ENCODE peak calls at places on chromosomes 16 and 17, in eight cellular contexts. Y, D, J, R, C, T, K and F are unnamed samples.

GRCh38 chr16:2212362-2213324 is 2.0 kb upstream of the BRICD5 start:
- DNase-seq in R (peak; percentile 46), C (peak; percentile 93), T (no peak), K (peak; percentile 80), J (peak; percentile 52), Y (peak; percentile 77), D (no peak), F (no peak)

GRCh38 chr16:17213025-17213424 is 257.7 kb downstream of the XYLT1 start:
- DNase-seq in J (no peak), T (no peak), D (no peak), C (no peak), Y (no peak), R (no peak), K (no peak), F (no peak)

GRCh38 chr17:30920683-30921543 is 832 bp upstream of the ADAP2 start:
- DNase-seq in J (no peak), D (no peak), K (no peak), R (no peak), C (no peak), T (no peak), Y (no peak), F (no peak)

GRCh38 chr17:74519951-74520553 is 11.2 kb downstream of the CD300LB start:
- DNase-seq in Y (peak; percentile 71), K (peak; percentile 50), D (no peak), J (peak; percentile 28), C (no peak), T (no peak), R (no peak), F (no peak)

GRCh38 chr17:56358651-56359050 is 205.4 kb downstream of the ANKFN1 start:
- DNase-seq in T (no peak), Y (no peak), C (no peak), R (no peak), J (no peak), D (no peak), K (no peak), F (no peak)

GRCh38 chr17:73231841-73232586 is 29.7 kb downstream of the CPSF4L start:
- DNase-seq in D (peak; percentile 91), Y (peak; percentile 97), K (peak; percentile 97), T (peak; percentile 96), J (peak; percentile 97), C (peak; percentile 98), R (peak; percentile 97), F (peak; percentile 93)

GRCh38 chr17:30380643-30381419 is 2.1 kb downstream of the CPD start:
- DNase-seq in J (no peak), R (no peak), Y (no peak), C (no peak), K (no peak), D (no peak), T (peak; percentile 15), F (no peak)

GRCh38 chr16:55711959-55712876 is 56.4 kb downstream of the SLC6A2 start:
- DNase-seq in K (peak; percentile 56), J (peak; percentile 59), T (peak; percentile 47), D (peak; percentile 44), C (peak; percentile 77), Y (peak; percentile 50), R (peak; percentile 85), F (peak; percentile 63)

GRCh38 chr17:70172449-70172848 is 3.1 kb downstream of the KCNJ2 start:
- DNase-seq in C (no peak), T (peak; percentile 40), D (no peak), K (no peak), R (no peak), J (no peak), Y (no peak), F (no peak)

GRCh38 chr17:59372138-59372751 is 40.8 kb downstream of the YPEL2 start:
- DNase-seq in J (peak; percentile 80), Y (peak; percentile 63), T (peak; percentile 93), D (peak; percentile 95), K (peak; percentile 50), R (peak; percentile 60), C (no peak), F (peak; percentile 83)

GRCh38 chr17:59105852-59106462 is 723 bp downstream of the TRIM37 start:
- DNase-seq in Y (peak; percentile 62), J (peak; percentile 57), C (peak; percentile 75), R (peak; percentile 75), K (peak; percentile 69), T (peak; percentile 53), D (peak; percentile 29), F (peak; percentile 47)

GRCh38 chr17:78327880-78328279 is 32.0 kb downstream of the SOCS3 start:
- DNase-seq in T (no peak), J (no peak), K (no peak), Y (no peak), C (no peak), R (no peak), D (no peak), F (no peak)

GRCh38 chr17:78332530-78332929 is 27.3 kb downstream of the SOCS3 start:
- DNase-seq in C (no peak), Y (no peak), R (no peak), J (no peak), K (no peak), T (no peak), D (no peak), F (no peak)

GRCh38 chr17:78332991-78333390 is 26.9 kb downstream of the SOCS3 start:
- DNase-seq in K (no peak), J (no peak), C (no peak), R (no peak), D (no peak), Y (no peak), T (no peak), F (no peak)

GRCh38 chr17:78330570-78331224 is 29.2 kb downstream of the SOCS3 start:
- DNase-seq in C (peak; percentile 87), K (peak; percentile 69), Y (peak; percentile 51), J (no peak), T (no peak), D (no peak), R (no peak), F (no peak)

DNA sequence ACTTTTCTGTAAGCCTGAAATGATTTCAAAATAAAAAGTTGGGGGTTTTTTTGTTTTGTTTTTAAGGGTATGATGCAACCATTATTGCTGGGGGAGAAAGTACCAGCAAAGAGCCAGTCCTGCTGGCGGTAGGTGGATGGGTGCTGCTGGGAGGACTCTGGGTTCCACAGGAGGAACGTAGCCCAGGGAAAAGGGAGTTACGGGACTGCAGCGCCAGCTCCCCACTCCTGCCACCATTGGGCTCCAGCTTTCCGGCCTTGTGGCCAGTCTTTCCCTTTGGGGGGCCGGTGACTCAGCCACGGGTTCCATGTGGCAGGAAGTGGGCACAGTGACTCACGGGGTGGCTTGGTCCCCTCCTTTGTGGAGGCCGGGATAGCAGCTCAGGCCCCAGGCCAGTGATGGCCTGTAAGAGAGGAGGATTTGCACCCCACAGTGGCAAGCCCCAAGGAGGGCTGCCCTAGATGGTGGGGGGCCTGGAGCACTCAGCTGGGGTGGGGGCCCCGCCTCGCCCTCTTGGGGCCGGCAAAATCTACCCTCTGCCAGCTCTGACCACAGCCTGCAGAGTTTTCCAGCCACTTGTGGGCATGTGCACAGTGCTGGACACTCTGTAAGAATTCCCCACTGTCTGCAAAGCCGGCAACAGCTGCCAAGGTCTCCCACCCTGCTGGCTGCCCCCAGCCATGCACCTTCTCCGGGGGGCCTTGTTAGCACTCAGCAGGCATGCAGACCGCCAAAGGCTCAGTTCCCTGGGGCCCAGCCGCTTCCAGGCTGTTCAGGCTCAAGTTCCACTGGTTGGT is 30.4 kb downstream of the SOCS3 start:
- DNase-seq in C (no peak), D (peak; percentile 90), T (no peak), R (no peak), K (no peak), J (no peak), Y (peak; percentile 55), F (peak; percentile 54)
- TF ChIP-seq CTCF in C (no peak), D (peak; percentile 6), T (no peak), R (no peak), K (no peak), J (no peak), Y (no peak), F (no peak)

GRCh38 chr16:58346831-58347371 is 45.4 kb upstream of the GINS3 start:
- DNase-seq in C (no peak), T (no peak), J (no peak), D (no peak), Y (no peak), R (no peak), K (no peak), F (no peak)
- H3K4me3 ChIP-seq in C (no peak overlapping the region), T (no peak overlapping the region), J (no peak overlapping the region), D (no peak overlapping the region), Y (no peak overlapping the region), R (no peak overlapping the region), K (no peak overlapping the region), F (no peak overlapping the region)

GRCh38 chr17:44362479-44362963 is 1.1 kb downstream of the FAM171A2 start:
- DNase-seq in C (no peak), Y (no peak), D (no peak), J (no peak), R (no peak), T (peak; percentile 12), K (no peak), F (no peak)

GRCh38 chr17:44362056-44362355 is 1.6 kb downstream of the FAM171A2 start:
- DNase-seq in D (no peak), K (no peak), Y (no peak), C (no peak), J (no peak), T (no peak), R (no peak), F (no peak)

GRCh38 chr17:44362964-44363612 is 565 bp downstream of the FAM171A2 start:
- DNase-seq in Y (no peak), R (no peak), K (no peak), C (no peak), J (no peak), D (no peak), T (peak; percentile 18), F (no peak)

GRCh38 chr17:44361292-44362055 is 2.2 kb downstream of the FAM171A2 start:
- DNase-seq in C (no peak), Y (no peak), T (no peak), D (no peak), J (no peak), K (no peak), R (no peak), F (no peak)

GRCh38 chr17:44363613-44364159 is at the start of gene FAM171A2:
- DNase-seq in Y (peak; percentile 56), T (peak; percentile 56), D (peak; percentile 47), K (peak; percentile 48), R (peak; percentile 57), C (peak; percentile 81), J (no peak), F (peak; percentile 57)
- TF ChIP-seq CTCF in Y (peak; percentile 84), T (peak; percentile 60), D (peak; percentile 38), K (peak; percentile 80), R (peak; percentile 76), C (peak; percentile 88), J (peak; percentile 68), F (peak; percentile 19)

DNA sequence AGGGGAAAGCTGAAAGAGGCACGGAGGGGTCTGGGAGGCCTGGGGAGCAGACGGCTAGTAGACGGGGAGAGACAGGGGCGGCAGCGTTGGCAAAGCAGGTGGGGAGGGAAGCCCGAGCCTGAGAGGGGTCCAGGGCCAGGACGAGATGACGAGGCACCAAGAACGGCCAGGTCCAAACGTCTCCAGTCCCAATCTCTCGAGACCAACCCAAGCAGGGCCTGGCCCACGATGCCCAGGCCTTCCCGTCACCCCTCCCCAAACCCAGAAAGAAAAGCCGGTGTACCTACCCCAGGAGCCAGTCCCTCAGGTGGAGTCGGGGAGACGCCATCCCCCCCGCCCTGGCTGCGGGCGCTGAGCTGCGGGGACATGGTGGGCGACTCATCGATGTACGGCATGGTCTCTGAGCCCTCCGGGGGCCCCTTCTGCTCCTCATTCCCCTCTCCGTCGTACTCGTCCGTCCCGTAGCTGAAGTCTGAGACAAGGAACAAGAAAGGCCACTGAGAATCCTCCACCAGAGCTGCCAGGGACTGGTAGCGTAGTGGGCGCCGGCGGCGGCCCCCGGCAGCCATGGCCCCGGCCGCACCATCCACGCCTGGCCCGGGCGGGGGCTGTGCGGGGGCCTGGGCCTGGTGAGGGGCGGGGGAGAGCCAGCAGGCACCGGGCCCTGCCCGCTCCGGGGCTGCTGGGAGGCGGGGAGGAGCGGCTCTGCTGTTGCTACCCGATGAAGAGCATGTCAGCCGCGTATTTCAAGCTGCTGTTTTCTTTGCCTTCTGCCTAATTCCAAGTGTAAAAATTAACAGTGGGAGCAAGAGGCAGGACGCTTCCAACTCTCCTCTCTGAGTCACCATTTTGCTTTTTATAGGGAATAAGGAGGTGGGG is 54.6 kb downstream of the ABR start:
- DNase-seq in T (no peak), J (no peak), R (no peak), D (no peak), K (peak; percentile 21), C (no peak), Y (no peak), F (no peak)
- H3K4me3 ChIP-seq in T (no peak overlapping the region), J (no peak overlapping the region), R (no peak overlapping the region), D (no peak overlapping the region), K (no peak overlapping the region), C (no peak overlapping the region), Y (no peak overlapping the region), F (no peak overlapping the region)